ENCODE peak calls at places on chromosomes 13 and 19, in five cellular contexts. B is NCI-H82, N is EL, G is NAMALWA, I is B cell. K is an unnamed sample.

GRCh38 chr13:39484506-39485313 is 118.3 kb downstream of the LHFPL6 start:
- DNase-seq in B (no peak), G (no peak), I (no peak), N (peak), K (no peak)

GRCh38 chr13:52162279-52163101 is 3.1 kb upstream of the NEK3 start:
- DNase-seq in I (no peak), N (peak), B (no peak), G (no peak), K (no peak)

GRCh38 chr19:40147693-40148347 is 43.4 kb upstream of the MAP3K10 start:
- DNase-seq in G (no peak), N (peak), I (no peak), B (peak), K (no peak)

GRCh38 chr13:101556676-101557121 is 104.2 kb downstream of the ITGBL1 start:
- DNase-seq in G (no peak), N (no peak), I (no peak), B (no peak), K (no peak)

GRCh38 chr19:39941615-39942507 is 7.4 kb upstream of the FCGBP start:
- DNase-seq in B (no peak), G (peak), I (peak), N (peak), K (peak)

GRCh38 chr13:105979586-105979985 is 555.9 kb downstream of the EFNB2 start:
- DNase-seq in N (no peak), G (no peak), B (peak), I (no peak), K (no peak)

GRCh38 chr19:19866599-19867248 is 1.0 kb downstream of the ZNF253 start:
- DNase-seq in G (peak), B (peak), I (peak), N (peak), K (peak)

GRCh38 chr19:18294467-18294864 is 13.0 kb upstream of the JUND start:
- DNase-seq in G (no peak), B (no peak), I (peak), N (no peak), K (peak)

GRCh38 chr19:49555600-49556411 is 24.6 kb downstream of the NOSIP start:
- DNase-seq in N (peak), I (no peak), B (peak), G (peak), K (peak)

GRCh38 chr13:52738719-52739467 is 727 bp downstream of the CNMD start:
- DNase-seq in I (no peak), B (no peak), N (no peak), G (no peak), K (peak)

K was measured in germinal center.